ENCODE peak calls at places on chromosomes 4 and X, in eight cellular contexts. V is A549; Q is HCT116; I is right cardiac atrium; T is upper lobe of left lung; X is activated CD4-positive, CD25-positive, alpha-beta regulatory T cell treated with anti-CD3 and anti-CD28 coated beads, Interleukin-2, amount 50 U/mL, for 24 hours; J is sciatic nerve; Y is PC-3. C is an unnamed sample.

GRCh38 chrX:38220024-38220935 is at the start of gene SRPX:
- ATAC-seq in J (peak; percentile 87), T (peak; percentile 50), Y (peak; percentile 72), I (peak; percentile 95), Q (peak; percentile 81), X (no peak), V (peak; percentile 77), C (peak; percentile 83)

GRCh38 chr4:22695011-22695410 is 2.3 kb downstream of the GBA3 start:
- ATAC-seq in T (no peak), V (no peak), X (no peak), I (no peak), J (no peak), Q (no peak), Y (no peak), C (no peak)

GRCh38 chrX:103171353-103171752 is 43.6 kb upstream of the BEX4 start:
- ATAC-seq in V (no peak), I (no peak), X (no peak), Y (no peak), J (no peak), Q (no peak), T (no peak), C (no peak)

GRCh38 chr4:37188100-37188499 is 56.4 kb upstream of the NWD2 start:
- ATAC-seq in I (no peak), Q (peak; percentile 42), Y (no peak), J (no peak), V (no peak), T (no peak), X (no peak), C (no peak)

GRCh38 chr4:8540072-8540471 is 40.1 kb upstream of the GPR78 start:
- ATAC-seq in X (peak; percentile 70), T (no peak), Q (no peak), V (no peak), Y (no peak), I (no peak), J (no peak), C (no peak)

GRCh38 chr4:173360587-173361221 is 10.1 kb upstream of the SAP30 start:
- ATAC-seq in Q (peak; percentile 86), J (no peak), X (no peak), Y (peak; percentile 65), I (no peak), T (no peak), V (peak; percentile 59), C (peak; percentile 83)

GRCh38 chr4:124753941-124754581 is 41.5 kb upstream of the ANKRD50 start:
- ATAC-seq in T (peak; percentile 83), X (no peak), V (no peak), Q (no peak), I (no peak), Y (peak; percentile 54), J (no peak), C (no peak)

GRCh38 chrX:139924069-139924695 is 8.7 kb downstream of the ATP11C start:
- ATAC-seq in J (no peak), Y (no peak), Q (no peak), V (no peak), I (no peak), X (no peak), T (no peak), C (peak; percentile 63)

GRCh38 chr4:34932591-34932990 is 1311.7 kb downstream of the ARAP2 start:
- ATAC-seq in X (no peak), I (no peak), T (no peak), V (no peak), Y (peak; percentile 90), Q (no peak), J (no peak), C (no peak)

GRCh38 chr4:26878729-26879415 is 18.2 kb downstream of the STIM2 start:
- ATAC-seq in J (no peak), Q (no peak), I (no peak), X (peak; percentile 84), Y (peak; percentile 51), V (no peak), T (no peak), C (no peak)

GRCh38 chr4:7962609-7963508 is 23.2 kb upstream of the AFAP1 start:
- ATAC-seq in X (no peak), Y (no peak), T (no peak), J (no peak), V (no peak), I (no peak), Q (no peak), C (no peak)

GRCh38 chr4:125526420-125526819 is 211.7 kb downstream of the FAT4 start:
- ATAC-seq in V (no peak), X (no peak), I (no peak), Q (no peak), Y (no peak), J (no peak), T (no peak), C (no peak)